ENCODE peak calls at places on chromosomes 1 and 21, in five cellular contexts. R is esophagus muscularis mucosa, K is stomach, D is spleen, B is HCT116. C is an unnamed sample.

GRCh38 chr1:30511563-30512252 is 211.7 kb downstream of the MATN1 start:
- DNase-seq in D (peak; percentile 27), K (peak; percentile 11), B (no peak), R (no peak), C (peak; percentile 49)

GRCh38 chr1:11653616-11654570 is at the start of gene FBXO2:
- DNase-seq in K (peak; percentile 71), R (no peak), D (peak; percentile 86), B (peak; percentile 26), C (no peak)

GRCh38 chr1:59116920-59117542 is 179.9 kb upstream of the FGGY start:
- DNase-seq in K (no peak), D (no peak), B (no peak), R (peak; percentile 57), C (no peak)

GRCh38 chr1:180571832-180572636 is 13.3 kb downstream of the OVAAL start:
- DNase-seq in D (no peak), B (peak; percentile 2), K (no peak), R (no peak), C (no peak)

GRCh38 chr1:235945775-235946565 is 79.3 kb upstream of the LYST start:
- DNase-seq in B (no peak), K (no peak), D (peak; percentile 85), R (no peak), C (peak; percentile 74)

GRCh38 chr1:234208791-234209190 is 164.5 kb upstream of the COA6 start:
- DNase-seq in R (peak; percentile 12), K (no peak), D (no peak), B (no peak), C (no peak)

GRCh38 chr1:58249729-58250586 is 296.6 kb downstream of the OMA1 start:
- DNase-seq in R (no peak), K (no peak), D (no peak), B (no peak), C (peak; percentile 72)

GRCh38 chr1:232114985-232115384 is 488.4 kb downstream of the DISC1 start:
- DNase-seq in K (no peak), B (no peak), D (no peak), R (no peak), C (no peak)

GRCh38 chr1:54542962-54543539 is 5.0 kb upstream of the ACOT11 start:
- DNase-seq in B (no peak), K (no peak), D (no peak), R (no peak), C (no peak)

GRCh38 chr1:239368436-239369109 is 17.8 kb upstream of the CHRM3 start:
- DNase-seq in R (no peak), B (no peak), D (no peak), K (no peak), C (no peak)

GRCh38 chr1:213409971-213410370 is 358.9 kb downstream of the RPS6KC1 start:
- DNase-seq in R (no peak), K (no peak), D (no peak), B (no peak), C (no peak)

GRCh38 chr21:45073301-45074047 is 906 bp upstream of the ADARB1 start:
- DNase-seq in R (no peak), B (no peak), D (peak; percentile 86), K (peak; percentile 51), C (no peak)

GRCh38 chr1:100130552-100131077 is 2.1 kb downstream of the SASS6 start:
- DNase-seq in R (no peak), K (no peak), B (no peak), D (no peak), C (no peak)

GRCh38 chr1:39250460-39251240 is 46.2 kb downstream of the MACF1 start:
- DNase-seq in D (no peak), R (no peak), B (no peak), K (no peak), C (no peak)

GRCh38 chr1:7495894-7496293 is 275.2 kb upstream of the VAMP3 start:
- DNase-seq in R (no peak), B (no peak), D (no peak), K (no peak), C (no peak)

GRCh38 chr1:67564193-67564592 is 120.8 kb upstream of the GADD45A start:
- DNase-seq in K (no peak), D (no peak), R (no peak), B (no peak), C (no peak)

GRCh38 chr21:24369751-24370150 is 1237.5 kb downstream of the MRPL39 start:
- DNase-seq in D (no peak), B (no peak), R (no peak), K (no peak), C (no peak)

GRCh38 chr1:113027449-113027848 is 45.5 kb upstream of the LRIG2 start:
- DNase-seq in K (no peak), D (no peak), B (no peak), R (no peak), C (no peak)

GRCh38 chr21:33775100-33775828 is 133.0 kb downstream of the ITSN1 start:
- DNase-seq in K (no peak), B (no peak), R (no peak), D (no peak), C (no peak)

GRCh38 chr1:3956527-3957170 is 56.6 kb upstream of the C1orf174 start:
- DNase-seq in R (no peak), K (no peak), B (no peak), D (no peak), C (no peak)

GRCh38 chr1:73717971-73718370 is 480.0 kb downstream of the LRRIQ3 start:
- DNase-seq in R (no peak), K (no peak), B (no peak), D (no peak), C (no peak)

DNA sequence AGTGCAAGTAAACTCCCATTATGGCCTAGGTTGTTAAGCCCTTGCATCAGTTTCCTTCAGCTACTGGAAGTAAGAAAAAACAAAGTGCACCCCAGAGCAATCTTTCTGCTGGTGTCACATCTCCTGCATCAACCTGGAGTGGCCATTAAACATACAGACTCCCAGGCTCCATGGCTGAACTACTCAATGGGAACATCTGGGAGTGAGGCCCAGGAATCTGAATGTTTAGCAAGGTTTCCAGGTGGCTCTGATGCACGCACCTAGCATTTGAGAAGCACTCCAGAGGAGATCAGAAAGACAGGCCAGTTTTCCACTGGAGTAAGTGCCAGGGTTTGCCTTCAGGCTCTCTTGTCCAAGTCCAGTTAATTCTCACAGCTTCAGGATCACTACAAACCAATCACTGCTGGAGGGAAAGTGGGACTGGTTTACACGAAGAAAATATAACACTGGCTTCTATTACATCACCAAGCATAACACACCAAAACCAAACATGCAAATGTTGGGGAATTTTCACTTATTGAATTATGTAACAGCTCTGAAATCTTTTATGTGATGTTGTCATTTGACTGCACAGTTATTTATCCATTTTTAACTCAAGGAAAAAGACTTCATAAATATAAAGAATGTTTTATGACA is 22.3 kb upstream of the ABCA4 start:
- DNase-seq in D (no peak), R (no peak), B (no peak), K (no peak), C (no peak)
- TF ChIP-seq POLR2AphosphoS5 in D (no peak), R (no peak), B (no peak), K (no peak), C (no peak)

GRCh38 chr1:1419363-1419811 is 1.7 kb downstream of the ANKRD65 start:
- DNase-seq in D (no peak), B (no peak), R (no peak), K (no peak), C (no peak)
- H3K4me3 ChIP-seq in D (peak overlapping the region; percentile 23), B (no peak overlapping the region), R (peak overlapping the region; percentile 54), K (peak overlapping the region; percentile 50), C (peak overlapping the region; percentile 56)

GRCh38 chr21:38814126-38815059 is 8.7 kb downstream of the ETS2 start:
- DNase-seq in K (no peak), R (no peak), D (no peak), B (no peak), C (no peak)

GRCh38 chr21:38813143-38813542 is 7.4 kb downstream of the ETS2 start:
- DNase-seq in K (no peak), D (no peak), R (no peak), B (no peak), C (no peak)

GRCh38 chr21:38815060-38815405 is 9.3 kb downstream of the ETS2 start:
- DNase-seq in K (no peak), D (no peak), R (no peak), B (no peak), C (no peak)

GRCh38 chr21:38811257-38811656 is 5.5 kb downstream of the ETS2 start:
- DNase-seq in K (no peak), B (no peak), D (no peak), R (no peak), C (no peak)

GRCh38 chr21:38813554-38813953 is 7.8 kb downstream of the ETS2 start:
- DNase-seq in D (no peak), R (no peak), K (no peak), B (no peak), C (no peak)
- TF ChIP-seq POLR2A in D (no peak), R (no peak), K (no peak), B (no peak), C (no peak)

GRCh38 chr21:36834192-36834591 is 132.3 kb downstream of the HLCS start:
- DNase-seq in B (no peak), D (no peak), K (no peak), R (no peak), C (no peak)

GRCh38 chr21:36839735-36840134 is 126.7 kb downstream of the HLCS start:
- DNase-seq in B (no peak), D (no peak), K (no peak), R (no peak), C (no peak)

GRCh38 chr21:36835383-36835795 is 131.1 kb downstream of the HLCS start:
- DNase-seq in R (no peak), K (no peak), D (no peak), B (no peak), C (no peak)

GRCh38 chr21:36841866-36842265 is 124.6 kb downstream of the HLCS start:
- DNase-seq in B (no peak), K (no peak), D (no peak), R (no peak), C (no peak)

DNA sequence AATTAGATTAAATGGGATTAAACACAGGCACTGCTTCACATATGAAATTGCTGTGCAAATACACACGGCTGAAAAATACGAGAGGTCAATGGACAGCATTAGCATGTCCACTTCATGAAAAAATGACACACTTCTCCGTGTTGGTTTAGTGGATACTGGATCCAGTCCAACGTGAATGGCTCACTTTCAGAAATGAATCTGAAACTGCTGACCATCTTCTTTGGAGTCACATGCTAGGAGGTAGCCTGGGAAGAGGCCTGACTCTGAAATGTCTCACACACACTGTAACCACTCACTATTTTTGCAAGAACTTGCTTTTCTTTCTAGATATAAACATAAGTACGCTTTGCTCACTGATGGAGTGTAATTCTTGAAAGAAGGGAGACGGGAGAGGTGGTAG is 127.3 kb downstream of the HLCS start:
- DNase-seq in R (no peak), D (no peak), K (no peak), B (no peak), C (no peak)
- TF ChIP-seq POLR2AphosphoS5 in R (no peak), D (no peak), K (no peak), B (no peak), C (no peak)

GRCh38 chr21:42975886-42976608 is 1.7 kb downstream of the PKNOX1 start:
- DNase-seq in D (peak; percentile 6), R (no peak), B (no peak), K (no peak), C (no peak)
- H3K4me3 ChIP-seq in D (peak overlapping the region; percentile 61), R (peak overlapping the region; percentile 92), B (peak overlapping the region; percentile 81), K (peak overlapping the region; percentile 75), C (peak overlapping the region; percentile 89)